ENCODE peak calls at places on chromosomes 3 and 15, in seven cellular contexts. A, V, E, X, H, R and S are unnamed samples. For H3K4me1, the result is how much of the 10 kb centered on the place peaks cover.

GRCh38 chr15:101498731-101499480 is 9.4 kb upstream of the PCSK6 start:
- DNase-seq in A (no peak), X (no peak), E (no peak), V (no peak), H (no peak), R (no peak), S (no peak)

GRCh38 chr3:172447611-172448579 is at the start of gene GHSR:
- DNase-seq in H (no peak), V (no peak), A (no peak), R (no peak), X (no peak), E (no peak), S (no peak)

GRCh38 chr3:188948658-188949400 is 222.9 kb upstream of the TPRG1 start:
- DNase-seq in X (no peak), V (peak), R (no peak), H (no peak), E (no peak), A (no peak), S (no peak)

GRCh38 chr15:31312220-31312619 is 14.4 kb upstream of the KLF13 start:
- DNase-seq in R (no peak), V (no peak), X (no peak), E (peak), H (no peak), A (no peak), S (no peak)

GRCh38 chr3:87298111-87298718 is 21.8 kb upstream of the POU1F1 start:
- DNase-seq in V (no peak), R (peak), A (no peak), E (no peak), X (no peak), H (no peak), S (no peak)

GRCh38 chr15:41772720-41773331 is 1.5 kb upstream of the MAPKBP1 start:
- DNase-seq in X (no peak), R (peak), V (peak), E (peak), H (no peak), A (peak), S (no peak)

GRCh38 chr15:47179988-47180387 is 537.3 kb upstream of the SEMA6D start:
- DNase-seq in X (no peak), V (no peak), H (no peak), A (no peak), R (no peak), E (no peak), S (no peak)

GRCh38 chr15:34828145-34828911 is 33.0 kb upstream of the ACTC1 start:
- DNase-seq in R (no peak), H (no peak), E (no peak), V (no peak), X (no peak), A (no peak), S (no peak)

GRCh38 chr3:11477286-11477935 is 166.3 kb downstream of the VGLL4 start:
- DNase-seq in R (no peak), A (no peak), X (no peak), E (no peak), V (peak), H (no peak), S (no peak)

GRCh38 chr3:23981955-23982354 is 36.9 kb downstream of the NR1D2 start:
- DNase-seq in X (no peak), E (no peak), A (no peak), R (no peak), H (no peak), V (no peak), S (no peak)

GRCh38 chr3:47261301-47261700 is 21.3 kb downstream of the KIF9 start:
- DNase-seq in V (no peak), X (no peak), R (no peak), E (no peak), H (peak), A (no peak), S (peak)

GRCh38 chr3:184662192-184662591 is 49.7 kb downstream of the MAGEF1 start:
- DNase-seq in H (no peak), E (no peak), V (no peak), R (no peak), A (no peak), X (no peak), S (no peak)

GRCh38 chr15:82621970-82622369 is 25.2 kb downstream of the CPEB1 start:
- DNase-seq in X (no peak), H (no peak), V (no peak), E (no peak), R (no peak), A (no peak), S (no peak)

GRCh38 chr3:55202320-55202719 is 274.5 kb upstream of the LRTM1 start:
- DNase-seq in V (no peak), A (no peak), R (no peak), E (no peak), X (no peak), H (no peak), S (no peak)

GRCh38 chr3:172918165-172918564 is 167.6 kb downstream of the ECT2 start:
- DNase-seq in E (no peak), H (no peak), R (no peak), A (no peak), X (no peak), V (no peak), S (no peak)

GRCh38 chr3:14412831-14413380 is 10.5 kb downstream of the SLC6A6 start:
- DNase-seq in H (no peak), E (no peak), R (no peak), X (no peak), V (peak), A (no peak), S (no peak)

GRCh38 chr3:161598639-161599038 is 102.0 kb downstream of the OTOL1 start:
- DNase-seq in H (no peak), R (no peak), X (no peak), A (no peak), V (no peak), E (no peak), S (no peak)

GRCh38 chr3:124336067-124336656 is 344.2 kb upstream of the ROPN1 start:
- DNase-seq in X (no peak), A (no peak), V (no peak), R (no peak), E (no peak), H (no peak), S (no peak)

GRCh38 chr15:73287019-73287418 is 81.7 kb downstream of the HCN4 start:
- DNase-seq in V (no peak), R (peak), E (no peak), X (no peak), A (no peak), H (no peak), S (no peak)

GRCh38 chr3:61357902-61358301 is 106.7 kb upstream of the FHIT start:
- DNase-seq in X (no peak), E (no peak), H (no peak), A (no peak), V (no peak), R (no peak), S (no peak)

GRCh38 chr3:40681658-40682055 is 156.9 kb downstream of the ZNF621 start:
- DNase-seq in R (no peak), V (no peak), A (no peak), X (no peak), H (no peak), E (no peak), S (no peak)

GRCh38 chr3:901953-902778 is 190.7 kb upstream of the CNTN6 start:
- DNase-seq in X (no peak), A (no peak), H (no peak), V (no peak), R (peak), E (no peak), S (no peak)

GRCh38 chr3:101940521-101940992 is 91.2 kb downstream of the NFKBIZ start:
- DNase-seq in H (peak), X (peak), A (peak), V (peak), R (no peak), E (no peak), S (peak)

GRCh38 chr3:107524214-107525100 is 1.7 kb downstream of the BBX start:
- DNase-seq in H (peak), E (peak), X (peak), V (peak), A (peak), R (peak), S (peak)

GRCh38 chr3:107943860-107944543 is 146.8 kb downstream of the CD47 start:
- DNase-seq in H (no peak), A (no peak), V (no peak), E (no peak), R (no peak), X (no peak), S (no peak)

GRCh38 chr15:61835476-61836106 is 224.7 kb downstream of the VPS13C start:
- DNase-seq in A (peak), X (peak), R (peak), V (peak), H (no peak), E (peak), S (peak)

GRCh38 chr3:45965281-45966052 is 22.2 kb downstream of the CXCR6 start:
- DNase-seq in V (no peak), A (peak), H (no peak), R (no peak), X (no peak), E (no peak), S (no peak)

GRCh38 chr3:52226229-52226817 is 878 bp upstream of the TLR9 start:
- DNase-seq in A (peak), V (no peak), E (no peak), X (no peak), H (no peak), R (peak), S (no peak)

DNA sequence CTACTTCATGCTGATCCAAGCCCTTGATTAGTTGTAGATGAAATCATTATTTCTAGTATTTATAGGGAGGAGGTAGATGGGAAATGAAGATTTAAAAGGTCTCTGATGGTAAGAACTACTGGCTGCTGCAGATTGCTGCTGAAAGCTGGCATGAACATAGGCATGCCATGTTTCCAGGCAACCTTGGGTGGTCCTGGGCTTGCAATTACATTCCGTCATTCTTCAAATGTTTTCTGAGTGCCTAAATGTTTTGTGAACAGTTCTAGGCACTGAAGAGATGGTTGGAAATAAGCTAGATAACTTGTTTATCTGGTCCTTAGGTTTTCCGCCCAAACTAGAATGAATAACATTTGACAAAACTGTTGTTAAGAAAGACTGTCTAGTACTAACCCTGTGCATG is 95.8 kb downstream of the KCNAB1 start:
- DNase-seq in R (no peak), V (no peak), H (no peak), A (no peak), E (no peak), X (no peak), S (no peak)
- H3K4me1 ChIP-seq in R (under half), V (under half), H (under half), A (under half), E (under half), X (under half), S (under half)

GRCh38 chr3:115785782-115786181 is 162.5 kb downstream of the GAP43 start:
- DNase-seq in A (no peak), H (no peak), X (no peak), V (no peak), E (no peak), R (no peak), S (no peak)

GRCh38 chr3:115787818-115788217 is 164.5 kb downstream of the GAP43 start:
- DNase-seq in R (no peak), X (no peak), A (no peak), E (no peak), V (no peak), H (no peak), S (no peak)

GRCh38 chr3:115790759-115791158 is 167.4 kb downstream of the GAP43 start:
- DNase-seq in E (no peak), R (no peak), X (no peak), V (no peak), A (no peak), H (no peak), S (no peak)

GRCh38 chr3:115789480-115789879 is 166.2 kb downstream of the GAP43 start:
- DNase-seq in H (no peak), X (no peak), V (no peak), E (no peak), R (no peak), A (no peak), S (no peak)

GRCh38 chr3:115788921-115789470 is 165.7 kb downstream of the GAP43 start:
- DNase-seq in E (no peak), V (no peak), R (no peak), A (no peak), X (no peak), H (no peak), S (no peak)
- H3K27ac ChIP-seq in E (no peak), V (no peak), R (no peak), A (no peak), X (no peak), H (no peak), S (no peak)

DNA sequence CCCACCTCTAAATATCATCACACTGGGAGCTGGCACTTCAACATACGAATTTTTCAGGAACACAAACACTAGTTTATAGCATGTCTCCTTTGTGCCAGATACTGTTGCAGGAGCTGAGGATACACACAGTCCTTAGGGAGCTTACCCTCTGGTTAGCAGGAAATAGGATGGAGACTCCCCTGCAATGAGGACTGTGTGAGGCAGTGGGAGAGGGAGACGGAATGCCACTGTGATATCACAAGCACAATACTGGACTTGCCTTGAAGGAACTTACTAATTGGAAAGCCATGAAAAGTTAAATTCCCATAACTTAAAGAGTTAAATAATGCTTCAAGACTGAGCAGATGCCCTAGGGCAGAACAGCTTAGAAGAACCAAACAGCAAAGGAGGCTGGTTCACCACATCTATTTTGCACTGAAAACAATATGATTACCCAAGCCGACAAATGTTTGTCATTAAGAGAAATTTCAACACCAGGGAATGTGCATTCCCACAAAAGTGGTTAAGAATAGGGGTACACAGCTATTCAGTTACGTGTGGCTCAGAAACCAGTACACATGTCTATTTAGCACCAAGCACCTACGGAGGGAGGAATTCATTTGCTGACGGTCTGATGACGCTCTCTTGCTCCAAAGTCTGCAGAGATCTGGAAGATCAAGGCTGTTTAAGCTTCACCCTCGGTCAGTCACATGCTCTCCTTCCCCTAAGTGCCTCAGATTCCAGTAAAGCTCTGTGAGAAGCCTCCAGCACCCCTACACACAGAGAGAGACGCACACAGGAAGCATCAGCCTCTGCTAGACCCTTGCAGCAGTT is 5.2 kb downstream of the TBC1D2B start:
- DNase-seq in V (peak), R (no peak), E (peak), H (no peak), A (no peak), X (no peak), S (no peak)
- TF ChIP-seq CTCF in V (no peak), R (no peak), E (no peak), H (no peak), A (no peak), X (no peak), S (no peak)

GRCh38 chr15:24146251-24146650 is 459.1 kb upstream of the NDN start:
- DNase-seq in R (no peak), A (no peak), E (no peak), H (no peak), V (no peak), X (no peak), S (no peak)
- H3K4me1 ChIP-seq in R (under half), A (under half), E (under half), H (under half), V (under half), X (under half), S (under half)

DNA sequence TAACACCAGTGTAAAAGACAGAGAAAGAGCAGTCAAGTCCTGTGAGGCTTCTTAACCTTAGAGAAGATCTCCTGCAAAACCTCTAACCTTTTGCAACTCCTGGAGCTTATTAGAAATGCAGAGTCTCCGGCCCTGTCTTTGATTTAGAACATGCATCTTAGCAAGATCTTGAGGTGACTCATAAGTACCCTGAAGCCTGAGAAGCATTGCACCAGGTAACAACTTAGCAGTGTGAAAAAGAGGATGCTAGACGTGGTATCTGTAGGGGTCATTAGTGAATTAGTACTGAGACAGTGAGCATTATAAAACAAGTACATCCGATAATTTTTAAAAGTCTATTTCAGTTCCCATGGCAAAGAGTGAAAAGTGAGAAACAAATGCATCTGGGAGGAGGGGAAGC is 128.4 kb upstream of the IL12A start:
- DNase-seq in E (no peak), X (no peak), A (no peak), V (no peak), H (no peak), R (no peak), S (no peak)
- H3K27ac ChIP-seq in E (no peak), X (peak), A (no peak), V (no peak), H (no peak), R (no peak), S (no peak)

GRCh38 chr15:64213646-64214045 is 50.8 kb upstream of the PPIB start:
- DNase-seq in R (no peak), V (no peak), H (no peak), E (no peak), X (no peak), A (no peak), S (no peak)

GRCh38 chr15:64211696-64212095 is 48.9 kb upstream of the PPIB start:
- DNase-seq in A (no peak), V (no peak), H (no peak), E (no peak), X (no peak), R (no peak), S (no peak)

GRCh38 chr15:64205202-64205601 is 42.4 kb upstream of the PPIB start:
- DNase-seq in H (no peak), E (no peak), A (no peak), R (no peak), V (no peak), X (no peak), S (no peak)

GRCh38 chr15:64209680-64210334 is 47.0 kb upstream of the PPIB start:
- DNase-seq in E (no peak), H (no peak), R (peak), A (no peak), V (no peak), X (no peak), S (no peak)
- TF ChIP-seq CTCF in E (no peak), H (no peak), R (peak), A (peak), V (peak), X (peak), S (peak)

GRCh38 chr3:43693594-43693993 is 2.9 kb downstream of the ABHD5 start:
- DNase-seq in V (no peak), R (no peak), X (no peak), A (no peak), H (no peak), E (no peak), S (no peak)
- H3K4me1 ChIP-seq in V (under half), R (under half), X (half or more), A (under half), H (half or more), E (under half), S (half or more)

DNA sequence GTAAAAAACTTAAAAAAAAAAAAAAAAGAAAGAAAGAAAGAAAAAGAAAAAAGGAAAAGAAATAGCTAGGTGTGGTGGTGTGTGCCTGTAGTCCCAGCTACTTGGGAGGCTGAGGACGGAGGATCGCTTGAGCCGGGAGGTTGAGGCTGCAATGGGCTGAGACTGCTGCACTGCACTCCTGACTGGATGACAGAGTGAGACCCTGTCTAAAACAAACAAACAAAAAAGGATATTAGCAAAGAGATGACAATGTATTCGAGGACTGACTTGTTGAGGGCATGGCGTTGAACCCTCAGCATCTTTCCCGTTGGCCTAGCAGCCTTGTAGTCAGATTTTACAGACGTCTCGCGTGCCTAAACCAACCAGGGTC is 602 bp upstream of the NIT2 start:
- DNase-seq in H (no peak), R (no peak), V (no peak), X (no peak), A (no peak), E (no peak), S (no peak)
- H3K27ac ChIP-seq in H (no peak), R (no peak), V (peak), X (peak), A (peak), E (peak), S (peak)

GRCh38 chr3:9600597-9600996 is 47.0 kb upstream of the LHFPL4 start:
- DNase-seq in X (peak), R (no peak), E (peak), V (no peak), H (no peak), A (no peak), S (peak)

GRCh38 chr3:9602620-9603019 is 46.7 kb upstream of the MTMR14 start:
- DNase-seq in R (no peak), X (no peak), H (no peak), V (no peak), E (no peak), A (no peak), S (no peak)

DNA sequence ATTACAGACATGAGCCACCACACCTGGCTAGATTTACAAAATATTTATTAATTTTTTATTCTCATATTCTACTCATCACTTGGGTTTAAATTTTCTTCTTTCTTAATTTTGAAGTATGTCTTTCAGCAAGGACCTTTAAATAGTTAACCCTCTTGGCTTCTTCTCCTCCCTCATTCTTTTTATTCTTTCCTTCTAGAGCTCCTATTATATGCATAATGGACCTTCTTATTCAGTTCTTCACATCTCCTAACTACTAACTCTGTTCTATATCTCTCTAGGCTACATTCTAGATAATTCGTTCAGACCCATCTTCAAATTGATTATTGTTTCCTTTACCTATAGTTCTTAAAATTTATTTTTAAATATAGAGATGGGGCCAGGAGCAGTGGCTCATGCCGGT is 43.2 kb upstream of the MTMR14 start:
- DNase-seq in E (no peak), R (no peak), A (no peak), V (no peak), X (no peak), H (no peak), S (no peak)
- TF ChIP-seq CTCF in E (no peak), R (no peak), A (no peak), V (no peak), X (no peak), H (no peak), S (no peak)

GRCh38 chr3:50630394-50630793 is 13.4 kb downstream of the MAPKAPK3 start:
- DNase-seq in E (peak), R (no peak), H (no peak), A (no peak), X (no peak), V (no peak), S (no peak)

GRCh38 chr3:50632450-50632849 is 15.5 kb downstream of the MAPKAPK3 start:
- DNase-seq in E (no peak), X (no peak), A (no peak), R (no peak), H (no peak), V (no peak), S (no peak)

GRCh38 chr3:50633233-50633795 is 16.4 kb downstream of the MAPKAPK3 start:
- DNase-seq in X (no peak), H (no peak), V (no peak), A (no peak), R (no peak), E (no peak), S (no peak)

GRCh38 chr3:50628601-50629000 is 11.7 kb downstream of the MAPKAPK3 start:
- DNase-seq in R (no peak), E (no peak), H (no peak), V (no peak), X (no peak), A (no peak), S (no peak)

GRCh38 chr3:50630916-50631315 is 14.0 kb downstream of the MAPKAPK3 start:
- DNase-seq in H (no peak), A (no peak), X (no peak), R (no peak), E (no peak), V (no peak), S (no peak)
- H3K4me1 ChIP-seq in H (half or more), A (under half), X (half or more), R (under half), E (under half), V (under half), S (under half)